ENCODE peak calls at places on chromosomes 2 and 18, in six cellular contexts. M, G, R, Y, S and Q are unnamed samples.

GRCh38 chr2:109305494-109306187 is 176.6 kb downstream of the SH3RF3 start:
- DNase-seq in M (no peak), G (no peak), R (no peak), Y (no peak), S (no peak), Q (no peak)

GRCh38 chr2:77521931-77522470 is at the start of gene LRRTM4:
- DNase-seq in M (no peak), G (no peak), R (no peak), Y (peak; percentile 69), S (peak; percentile 71), Q (no peak)

GRCh38 chr2:230262246-230262645 is 36.7 kb downstream of the SP140 start:
- DNase-seq in M (no peak), G (no peak), R (no peak), Y (no peak), S (no peak), Q (peak; percentile 77)

GRCh38 chr2:8856176-8856575 is 18.8 kb upstream of the KIDINS220 start:
- DNase-seq in M (no peak), G (no peak), R (no peak), Y (no peak), S (no peak), Q (no peak)

GRCh38 chr18:6487027-6487426 is 72.3 kb upstream of the L3MBTL4 start:
- DNase-seq in M (no peak), G (no peak), R (no peak), Y (no peak), S (peak; percentile 75), Q (no peak)

GRCh38 chr2:233428008-233428407 is 73.7 kb downstream of the DGKD start:
- DNase-seq in M (no peak), G (no peak), R (no peak), Y (no peak), S (no peak), Q (no peak)

GRCh38 chr2:126797622-126798275 is 100.9 kb upstream of the TEX51 start:
- DNase-seq in M (no peak), G (peak; percentile 40), R (no peak), Y (peak; percentile 29), S (no peak), Q (no peak)

GRCh38 chr2:123518387-123518786 is 506.7 kb upstream of the CNTNAP5 start:
- DNase-seq in M (no peak), G (no peak), R (no peak), Y (no peak), S (no peak), Q (no peak)

GRCh38 chr2:233446616-233447305 is 92.5 kb downstream of the DGKD start:
- DNase-seq in M (no peak), G (no peak), R (peak; percentile 23), Y (no peak), S (no peak), Q (no peak)

GRCh38 chr2:29509397-29509796 is 394.2 kb downstream of the CLIP4 start:
- DNase-seq in M (no peak), G (no peak), R (no peak), Y (no peak), S (no peak), Q (no peak)

GRCh38 chr2:84175340-84175739 is 283.7 kb downstream of the SUCLG1 start:
- DNase-seq in M (no peak), G (no peak), R (no peak), Y (no peak), S (no peak), Q (no peak)

GRCh38 chr18:74261053-74261452 is 30.7 kb downstream of the CYB5A start:
- DNase-seq in M (no peak), G (no peak), R (no peak), Y (no peak), S (no peak), Q (no peak)

GRCh38 chr2:225399509-225399908 is at the start of gene NYAP2:
- DNase-seq in M (no peak), G (no peak), R (no peak), Y (no peak), S (no peak), Q (no peak)

GRCh38 chr18:10122116-10122515 is 208.3 kb downstream of the VAPA start:
- DNase-seq in M (no peak), G (no peak), R (no peak), Y (no peak), S (no peak), Q (no peak)

GRCh38 chr2:43519711-43520221 is 76.1 kb downstream of the THADA start:
- DNase-seq in M (no peak), G (no peak), R (no peak), Y (no peak), S (no peak), Q (no peak)

GRCh38 chr2:69797836-69798465 is 31.5 kb upstream of the GMCL1 start:
- DNase-seq in M (no peak), G (no peak), R (no peak), Y (no peak), S (peak; percentile 89), Q (no peak)

GRCh38 chr2:217902281-217903141 is 100.3 kb downstream of the TNS1 start:
- DNase-seq in M (peak; percentile 92), G (no peak), R (no peak), Y (no peak), S (peak; percentile 52), Q (no peak)
- H3K4me1 ChIP-seq in M (peaks cover 81% of the 10 kb centered on the region), G (peaks cover 11% of the 10 kb centered on the region), R (no peaks in the 10 kb centered on the region), Y (peaks cover 3% of the 10 kb centered on the region), S (no peaks in the 10 kb centered on the region), Q (no peaks in the 10 kb centered on the region)

GRCh38 chr2:200308421-200309295 is 2.2 kb downstream of the SPATS2L start:
- DNase-seq in M (no peak), G (no peak), R (no peak), Y (no peak), S (no peak), Q (no peak)

GRCh38 chr2:200308001-200308400 is 1.5 kb downstream of the SPATS2L start:
- DNase-seq in M (no peak), G (no peak), R (no peak), Y (no peak), S (no peak), Q (no peak)

GRCh38 chr2:200305797-200306718 is at the start of gene SPATS2L:
- DNase-seq in M (peak; percentile 93), G (peak; percentile 65), R (peak; percentile 57), Y (peak; percentile 87), S (peak; percentile 86), Q (peak; percentile 25)

GRCh38 chr2:200306969-200307811 is 697 bp downstream of the SPATS2L start:
- DNase-seq in M (peak; percentile 81), G (no peak), R (peak; percentile 47), Y (peak; percentile 66), S (no peak), Q (peak; percentile 14)

GRCh38 chr2:200306719-200306968 is 151 bp downstream of the SPATS2L start:
- DNase-seq in M (no peak), G (no peak), R (no peak), Y (no peak), S (no peak), Q (no peak)
- H3K4me3 ChIP-seq in M (peak overlapping the region; percentile 99), G (peak overlapping the region; percentile 89), R (no peak overlapping the region), Y (peak overlapping the region; percentile 86), S (peak overlapping the region; percentile 72), Q (no peak overlapping the region)

GRCh38 chr2:190678444-190679162 is 29.7 kb downstream of the NAB1 start:
- DNase-seq in M (no peak), G (no peak), R (no peak), Y (peak; percentile 53), S (peak; percentile 84), Q (peak; percentile 35)
- H3K27ac ChIP-seq in M (peak overlapping the region; percentile 68), G (no peak overlapping the region), R (no peak overlapping the region), Y (peak overlapping the region; percentile 18), S (peak overlapping the region; percentile 7), Q (peak overlapping the region; percentile 34)

DNA sequence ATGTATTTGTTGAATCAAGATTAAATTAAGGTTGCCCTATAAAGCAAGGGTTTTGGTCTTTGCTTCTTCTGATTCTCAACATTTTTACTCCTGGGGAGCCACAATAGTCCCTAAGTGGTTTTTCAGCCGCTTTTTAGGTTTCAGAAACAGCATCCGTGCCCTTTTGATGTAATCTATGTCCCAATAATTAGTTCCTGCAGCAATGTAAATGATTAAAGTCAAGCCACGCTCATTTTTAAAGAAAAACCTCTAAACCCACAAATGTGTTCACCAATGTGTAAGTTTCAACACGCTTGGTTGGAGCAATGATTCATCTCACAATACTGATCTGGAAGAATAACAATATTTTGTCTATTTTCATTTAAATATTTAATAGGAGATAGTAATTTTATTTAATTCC is 5.6 kb downstream of the ARL4C start:
- DNase-seq in M (no peak), G (no peak), R (no peak), Y (no peak), S (no peak), Q (no peak)
- H3K4me1 ChIP-seq in M (peaks cover 5% of the 10 kb centered on the region), G (no peaks in the 10 kb centered on the region), R (peaks cover 55% of the 10 kb centered on the region), Y (no peaks in the 10 kb centered on the region), S (no peaks in the 10 kb centered on the region), Q (peaks cover 64% of the 10 kb centered on the region)

DNA sequence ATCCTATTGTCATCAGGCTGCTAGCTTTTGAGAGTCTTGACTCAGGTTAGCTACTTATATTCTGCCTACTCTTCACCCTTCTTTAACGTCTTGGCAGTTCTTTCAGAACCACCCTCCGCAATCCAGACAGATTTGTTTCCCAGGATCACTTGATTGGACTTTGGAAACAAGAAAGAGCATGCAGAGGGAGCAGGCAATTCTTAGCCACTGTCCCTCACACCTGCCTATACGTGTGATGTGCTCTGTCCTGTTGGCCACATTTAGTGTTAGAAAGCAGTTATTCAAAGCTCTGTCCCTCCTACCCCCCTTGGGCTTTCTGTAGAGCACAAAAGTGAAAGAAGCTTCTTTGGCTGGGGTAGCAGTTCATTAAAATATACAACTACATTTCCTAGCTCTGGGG is 6.4 kb downstream of the FZD5 start:
- DNase-seq in M (no peak), G (no peak), R (no peak), Y (no peak), S (no peak), Q (no peak)
- H3K4me3 ChIP-seq in M (no peak overlapping the region), G (no peak overlapping the region), R (no peak overlapping the region), Y (peak overlapping the region; percentile 95), S (no peak overlapping the region), Q (no peak overlapping the region)

GRCh38 chr2:144358979-144359541 is 160.9 kb downstream of the ZEB2 start:
- DNase-seq in M (no peak), G (no peak), R (no peak), Y (no peak), S (no peak), Q (no peak)
- H3K27ac ChIP-seq in M (no peak overlapping the region), G (peak overlapping the region; percentile 4), R (no peak overlapping the region), Y (no peak overlapping the region), S (no peak overlapping the region), Q (no peak overlapping the region)

DNA sequence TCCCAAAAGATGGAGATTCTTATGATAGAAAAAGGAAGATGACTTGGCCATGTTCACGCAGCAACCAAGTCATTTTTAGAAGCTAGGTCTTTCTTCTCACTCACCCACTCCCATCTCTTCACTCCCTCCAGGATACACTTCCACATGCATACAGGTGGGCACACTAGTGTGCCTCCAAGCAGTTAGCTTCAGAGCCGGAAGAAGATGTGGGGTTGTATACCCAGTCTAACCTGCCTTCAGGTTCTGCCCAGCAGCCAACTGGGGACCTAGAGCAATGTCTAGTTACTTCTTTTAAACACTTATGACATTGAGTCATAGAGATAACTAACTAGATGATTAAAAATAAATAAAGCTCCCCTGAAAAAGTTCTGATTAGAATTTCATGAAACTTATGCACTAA is 21.8 kb upstream of the TANK start:
- DNase-seq in M (no peak), G (no peak), R (peak; percentile 60), Y (no peak), S (no peak), Q (peak; percentile 38)
- H3K4me1 ChIP-seq in M (peaks cover 5% of the 10 kb centered on the region), G (no peaks in the 10 kb centered on the region), R (peaks cover 38% of the 10 kb centered on the region), Y (peaks cover 6% of the 10 kb centered on the region), S (peaks cover 3% of the 10 kb centered on the region), Q (peaks cover 56% of the 10 kb centered on the region)

DNA sequence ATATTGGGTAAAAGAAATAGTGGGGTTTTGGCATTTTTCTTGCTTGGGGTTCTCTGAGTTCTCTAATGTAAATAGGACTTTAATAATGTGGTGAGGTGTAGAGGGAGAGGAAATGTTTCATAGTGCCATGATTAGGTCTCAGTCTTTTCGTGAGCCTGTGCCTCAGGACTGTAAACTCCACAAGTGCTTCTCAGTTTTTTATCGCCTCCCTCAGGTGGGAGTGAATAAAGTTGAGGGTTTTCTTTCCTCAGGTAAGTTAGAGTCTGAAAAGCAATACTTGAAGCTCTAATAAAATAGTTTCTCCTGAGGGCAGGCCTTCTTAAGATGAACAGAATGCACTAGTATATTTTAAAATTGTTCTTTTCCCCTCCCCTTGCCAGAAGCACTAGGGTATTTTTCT is 243.1 kb upstream of the SETBP1 start:
- DNase-seq in M (no peak), G (no peak), R (no peak), Y (no peak), S (peak; percentile 26), Q (no peak)
- H3K4me3 ChIP-seq in M (no peak overlapping the region), G (no peak overlapping the region), R (no peak overlapping the region), Y (no peak overlapping the region), S (no peak overlapping the region), Q (no peak overlapping the region)